ENCODE peak calls at places on chromosomes 13 and 19, in six cellular contexts. One of them, this sample, is unnamed. For H3K4me1, the result is how much of the 10 kb centered on the place peaks cover.

GRCh38 chr19:52942371-52943133 is 19.3 kb upstream of the ZNF888 start:
- DNase-seq in GM23248: peak
- DNase-seq in mesenchymal stem cell: peak
- DNase-seq in endothelial cell of umbilical vein: peak
- DNase-seq in left ventricle myocardium inferior: peak
- DNase-seq in esophagus muscularis mucosa: peak
- DNase-seq in this sample: peak

GRCh38 chr13:29858667-29859066 is 8.2 kb upstream of the UBL3 start:
- DNase-seq in GM23248: peak
- DNase-seq in mesenchymal stem cell: no peak
- DNase-seq in endothelial cell of umbilical vein: no peak
- DNase-seq in left ventricle myocardium inferior: no peak
- DNase-seq in esophagus muscularis mucosa: no peak
- DNase-seq in this sample: no peak

GRCh38 chr13:110524484-110525254 is 36.9 kb downstream of the RAB20 start:
- DNase-seq in GM23248: no peak
- DNase-seq in mesenchymal stem cell: no peak
- DNase-seq in endothelial cell of umbilical vein: no peak
- DNase-seq in left ventricle myocardium inferior: peak
- DNase-seq in esophagus muscularis mucosa: no peak
- DNase-seq in this sample: peak

GRCh38 chr13:46281779-46282178 is 70.1 kb downstream of the LRRC63 start:
- DNase-seq in GM23248: no peak
- DNase-seq in mesenchymal stem cell: no peak
- DNase-seq in endothelial cell of umbilical vein: no peak
- DNase-seq in left ventricle myocardium inferior: no peak
- DNase-seq in esophagus muscularis mucosa: no peak
- DNase-seq in this sample: no peak

GRCh38 chr19:46409146-46409545 is 4.2 kb downstream of the CCDC8 start:
- DNase-seq in GM23248: no peak
- DNase-seq in mesenchymal stem cell: no peak
- DNase-seq in endothelial cell of umbilical vein: no peak
- DNase-seq in left ventricle myocardium inferior: no peak
- DNase-seq in esophagus muscularis mucosa: no peak
- DNase-seq in this sample: no peak

GRCh38 chr13:46297338-46297737 is 85.6 kb downstream of the LRRC63 start:
- DNase-seq in GM23248: peak
- DNase-seq in mesenchymal stem cell: peak
- DNase-seq in endothelial cell of umbilical vein: peak
- DNase-seq in left ventricle myocardium inferior: no peak
- DNase-seq in esophagus muscularis mucosa: no peak
- DNase-seq in this sample: no peak

GRCh38 chr19:47573076-47574026 is at the start of gene ZNF541:
- DNase-seq in GM23248: peak
- DNase-seq in mesenchymal stem cell: no peak
- DNase-seq in endothelial cell of umbilical vein: peak
- DNase-seq in left ventricle myocardium inferior: peak
- DNase-seq in esophagus muscularis mucosa: no peak
- DNase-seq in this sample: peak

GRCh38 chr19:49468746-49469447 is 5.1 kb upstream of the FLT3LG start:
- DNase-seq in GM23248: peak
- DNase-seq in mesenchymal stem cell: peak
- DNase-seq in endothelial cell of umbilical vein: no peak
- DNase-seq in left ventricle myocardium inferior: peak
- DNase-seq in esophagus muscularis mucosa: peak
- DNase-seq in this sample: peak

GRCh38 chr19:44907613-44908012 is 2.0 kb downstream of the APOE start:
- DNase-seq in GM23248: no peak
- DNase-seq in mesenchymal stem cell: no peak
- DNase-seq in endothelial cell of umbilical vein: no peak
- DNase-seq in left ventricle myocardium inferior: no peak
- DNase-seq in esophagus muscularis mucosa: no peak
- DNase-seq in this sample: no peak

GRCh38 chr13:24910502-24911134 is 146.6 kb downstream of the RNF17 start:
- DNase-seq in GM23248: no peak
- DNase-seq in mesenchymal stem cell: no peak
- DNase-seq in endothelial cell of umbilical vein: no peak
- DNase-seq in left ventricle myocardium inferior: no peak
- DNase-seq in esophagus muscularis mucosa: no peak
- DNase-seq in this sample: no peak

GRCh38 chr19:3822683-3823344 is 36.6 kb upstream of the MATK start:
- DNase-seq in GM23248: no peak
- DNase-seq in mesenchymal stem cell: no peak
- DNase-seq in endothelial cell of umbilical vein: no peak
- DNase-seq in left ventricle myocardium inferior: no peak
- DNase-seq in esophagus muscularis mucosa: no peak
- DNase-seq in this sample: no peak

GRCh38 chr19:51417107-51417806 is at the start of gene SIGLEC10:
- DNase-seq in GM23248: no peak
- DNase-seq in mesenchymal stem cell: no peak
- DNase-seq in endothelial cell of umbilical vein: no peak
- DNase-seq in left ventricle myocardium inferior: peak
- DNase-seq in esophagus muscularis mucosa: no peak
- DNase-seq in this sample: peak

GRCh38 chr19:33373701-33374405 is at the start of gene CEBPG:
- DNase-seq in GM23248: peak
- DNase-seq in mesenchymal stem cell: peak
- DNase-seq in endothelial cell of umbilical vein: peak
- DNase-seq in left ventricle myocardium inferior: peak
- DNase-seq in esophagus muscularis mucosa: no peak
- DNase-seq in this sample: peak

GRCh38 chr13:73767191-73767741 is 366.9 kb downstream of the KLF12 start:
- DNase-seq in GM23248: no peak
- DNase-seq in mesenchymal stem cell: peak
- DNase-seq in endothelial cell of umbilical vein: peak
- DNase-seq in left ventricle myocardium inferior: no peak
- DNase-seq in esophagus muscularis mucosa: no peak
- DNase-seq in this sample: no peak

GRCh38 chr19:32012886-32013635 is 332.3 kb upstream of the ZNF507 start:
- DNase-seq in GM23248: no peak
- DNase-seq in mesenchymal stem cell: no peak
- DNase-seq in endothelial cell of umbilical vein: no peak
- DNase-seq in left ventricle myocardium inferior: no peak
- DNase-seq in esophagus muscularis mucosa: peak
- DNase-seq in this sample: no peak

GRCh38 chr19:32020538-32020937 is 324.9 kb upstream of the ZNF507 start:
- DNase-seq in GM23248: no peak
- DNase-seq in mesenchymal stem cell: no peak
- DNase-seq in endothelial cell of umbilical vein: no peak
- DNase-seq in left ventricle myocardium inferior: no peak
- DNase-seq in esophagus muscularis mucosa: peak
- DNase-seq in this sample: no peak

GRCh38 chr19:32018014-32018413 is 327.4 kb upstream of the ZNF507 start:
- DNase-seq in GM23248: peak
- DNase-seq in mesenchymal stem cell: peak
- DNase-seq in endothelial cell of umbilical vein: no peak
- DNase-seq in left ventricle myocardium inferior: no peak
- DNase-seq in esophagus muscularis mucosa: peak
- DNase-seq in this sample: no peak

GRCh38 chr19:32022044-32022945 is 323.1 kb upstream of the ZNF507 start:
- DNase-seq in GM23248: no peak
- DNase-seq in mesenchymal stem cell: no peak
- DNase-seq in endothelial cell of umbilical vein: no peak
- DNase-seq in left ventricle myocardium inferior: no peak
- DNase-seq in esophagus muscularis mucosa: no peak
- DNase-seq in this sample: no peak

GRCh38 chr19:32017341-32017948 is 328.0 kb upstream of the ZNF507 start:
- DNase-seq in GM23248: peak
- DNase-seq in mesenchymal stem cell: no peak
- DNase-seq in endothelial cell of umbilical vein: no peak
- DNase-seq in left ventricle myocardium inferior: no peak
- DNase-seq in esophagus muscularis mucosa: peak
- DNase-seq in this sample: no peak
- H3K27ac ChIP-seq in GM23248: peak
- H3K27ac ChIP-seq in mesenchymal stem cell: no peak
- H3K27ac ChIP-seq in endothelial cell of umbilical vein: no peak
- H3K27ac ChIP-seq in left ventricle myocardium inferior: no peak
- H3K27ac ChIP-seq in esophagus muscularis mucosa: no peak
- H3K27ac ChIP-seq in this sample: no peak

DNA sequence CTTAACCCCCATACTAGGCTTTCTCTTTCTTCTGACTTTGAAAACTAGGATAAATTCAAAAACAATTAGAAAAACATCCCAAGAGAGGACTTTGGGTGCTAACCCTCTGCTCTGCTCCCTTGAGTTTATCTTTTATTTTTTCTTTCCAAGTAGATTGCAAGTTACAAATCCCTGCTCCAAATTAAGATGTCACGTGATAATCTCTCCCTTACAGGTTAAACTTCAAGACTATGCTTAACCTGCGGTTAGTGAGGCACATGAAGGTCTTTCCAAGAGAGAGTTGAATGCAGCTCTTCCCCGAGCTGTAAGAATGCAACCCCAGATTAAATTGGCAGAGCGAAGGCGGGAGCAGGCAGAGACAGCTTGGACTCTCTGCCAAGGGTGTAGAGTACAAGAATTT is 12.2 kb upstream of the ZNF507 start:
- DNase-seq in GM23248: no peak
- DNase-seq in mesenchymal stem cell: no peak
- DNase-seq in endothelial cell of umbilical vein: no peak
- DNase-seq in left ventricle myocardium inferior: no peak
- DNase-seq in esophagus muscularis mucosa: no peak
- DNase-seq in this sample: no peak
- H3K4me1 ChIP-seq in GM23248: under half
- H3K4me1 ChIP-seq in mesenchymal stem cell: under half
- H3K4me1 ChIP-seq in endothelial cell of umbilical vein: under half
- H3K4me1 ChIP-seq in left ventricle myocardium inferior: under half
- H3K4me1 ChIP-seq in esophagus muscularis mucosa: under half
- H3K4me1 ChIP-seq in this sample: under half

GRCh38 chr19:13637664-13638063 is 126.7 kb upstream of the MRI1 start:
- DNase-seq in GM23248: peak
- DNase-seq in mesenchymal stem cell: no peak
- DNase-seq in endothelial cell of umbilical vein: no peak
- DNase-seq in left ventricle myocardium inferior: no peak
- DNase-seq in esophagus muscularis mucosa: no peak
- DNase-seq in this sample: no peak

GRCh38 chr19:13629687-13630357 is 123.5 kb upstream of the CACNA1A start:
- DNase-seq in GM23248: peak
- DNase-seq in mesenchymal stem cell: no peak
- DNase-seq in endothelial cell of umbilical vein: no peak
- DNase-seq in left ventricle myocardium inferior: no peak
- DNase-seq in esophagus muscularis mucosa: no peak
- DNase-seq in this sample: no peak

GRCh38 chr19:13634658-13635057 is 128.4 kb upstream of the CACNA1A start:
- DNase-seq in GM23248: no peak
- DNase-seq in mesenchymal stem cell: no peak
- DNase-seq in endothelial cell of umbilical vein: no peak
- DNase-seq in left ventricle myocardium inferior: no peak
- DNase-seq in esophagus muscularis mucosa: no peak
- DNase-seq in this sample: no peak

GRCh38 chr19:13633522-13633922 is 127.2 kb upstream of the CACNA1A start:
- DNase-seq in GM23248: no peak
- DNase-seq in mesenchymal stem cell: no peak
- DNase-seq in endothelial cell of umbilical vein: no peak
- DNase-seq in left ventricle myocardium inferior: no peak
- DNase-seq in esophagus muscularis mucosa: no peak
- DNase-seq in this sample: no peak

GRCh38 chr19:13633109-13633508 is 126.8 kb upstream of the CACNA1A start:
- DNase-seq in GM23248: peak
- DNase-seq in mesenchymal stem cell: no peak
- DNase-seq in endothelial cell of umbilical vein: peak
- DNase-seq in left ventricle myocardium inferior: no peak
- DNase-seq in esophagus muscularis mucosa: no peak
- DNase-seq in this sample: no peak
- H3K27ac ChIP-seq in GM23248: no peak
- H3K27ac ChIP-seq in mesenchymal stem cell: peak
- H3K27ac ChIP-seq in endothelial cell of umbilical vein: no peak
- H3K27ac ChIP-seq in left ventricle myocardium inferior: no peak
- H3K27ac ChIP-seq in esophagus muscularis mucosa: no peak
- H3K27ac ChIP-seq in this sample: no peak

DNA sequence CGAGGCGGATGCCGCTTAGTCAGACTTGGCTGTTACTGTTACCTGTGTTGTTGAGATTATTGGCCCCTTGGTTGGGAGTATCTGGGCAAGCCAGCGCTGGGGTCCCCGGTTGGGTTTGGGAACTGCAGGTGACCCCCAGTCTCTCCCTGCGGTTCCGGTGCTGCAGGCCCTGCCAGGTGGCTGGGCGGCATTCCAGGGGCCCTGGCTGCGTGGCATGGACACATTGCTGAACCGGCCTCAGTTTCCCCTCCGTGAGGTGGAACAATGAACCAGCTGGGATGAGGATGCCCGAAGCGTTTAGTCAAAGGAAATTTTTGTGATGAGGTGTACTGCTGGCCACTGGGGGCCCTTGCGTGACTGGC is 538 bp downstream of the B3GNT3 start:
- DNase-seq in GM23248: no peak
- DNase-seq in mesenchymal stem cell: no peak
- DNase-seq in endothelial cell of umbilical vein: no peak
- DNase-seq in left ventricle myocardium inferior: no peak
- DNase-seq in esophagus muscularis mucosa: no peak
- DNase-seq in this sample: no peak
- H3K4me1 ChIP-seq in GM23248: under half
- H3K4me1 ChIP-seq in mesenchymal stem cell: under half
- H3K4me1 ChIP-seq in endothelial cell of umbilical vein: under half
- H3K4me1 ChIP-seq in left ventricle myocardium inferior: under half
- H3K4me1 ChIP-seq in esophagus muscularis mucosa: under half
- H3K4me1 ChIP-seq in this sample: under half

GRCh38 chr19:41296323-41296935 is 13.5 kb upstream of the CCDC97 start:
- DNase-seq in GM23248: no peak
- DNase-seq in mesenchymal stem cell: peak
- DNase-seq in endothelial cell of umbilical vein: no peak
- DNase-seq in left ventricle myocardium inferior: no peak
- DNase-seq in esophagus muscularis mucosa: no peak
- DNase-seq in this sample: no peak
- H3K27ac ChIP-seq in GM23248: peak
- H3K27ac ChIP-seq in mesenchymal stem cell: no peak
- H3K27ac ChIP-seq in endothelial cell of umbilical vein: no peak
- H3K27ac ChIP-seq in left ventricle myocardium inferior: peak
- H3K27ac ChIP-seq in esophagus muscularis mucosa: peak
- H3K27ac ChIP-seq in this sample: peak

GRCh38 chr19:1429750-1430149 is 8.4 kb upstream of the RPS15 start:
- DNase-seq in GM23248: no peak
- DNase-seq in mesenchymal stem cell: no peak
- DNase-seq in endothelial cell of umbilical vein: no peak
- DNase-seq in left ventricle myocardium inferior: peak
- DNase-seq in esophagus muscularis mucosa: no peak
- DNase-seq in this sample: peak
- H3K4me1 ChIP-seq in GM23248: under half
- H3K4me1 ChIP-seq in mesenchymal stem cell: under half
- H3K4me1 ChIP-seq in endothelial cell of umbilical vein: under half
- H3K4me1 ChIP-seq in left ventricle myocardium inferior: under half
- H3K4me1 ChIP-seq in esophagus muscularis mucosa: under half
- H3K4me1 ChIP-seq in this sample: under half

GRCh38 chr13:27137759-27138158 is 33.9 kb downstream of the USP12 start:
- DNase-seq in GM23248: no peak
- DNase-seq in mesenchymal stem cell: no peak
- DNase-seq in endothelial cell of umbilical vein: no peak
- DNase-seq in left ventricle myocardium inferior: peak
- DNase-seq in esophagus muscularis mucosa: no peak
- DNase-seq in this sample: no peak
- H3K27ac ChIP-seq in GM23248: no peak
- H3K27ac ChIP-seq in mesenchymal stem cell: no peak
- H3K27ac ChIP-seq in endothelial cell of umbilical vein: no peak
- H3K27ac ChIP-seq in left ventricle myocardium inferior: peak
- H3K27ac ChIP-seq in esophagus muscularis mucosa: peak
- H3K27ac ChIP-seq in this sample: no peak

This sample was measured in heart right ventricle.